ENCODE peak calls at places on chromosomes 1 and 21, in ten cellular contexts. M is A549; J is left ventricle myocardium inferior; H is heart right ventricle; K is esophagus squamous epithelium; O is transverse colon; V is effector memory CD4-positive, alpha-beta T cell; U is RWPE2; D is cardiac muscle cell; B is endothelial cell of umbilical vein. L is an unnamed sample.
A peak's percentile ranks its signal among the peaks of the same experiment; 100 is the strongest.

GRCh38 chr1:226894826-226895225 is 24.4 kb downstream of the PSEN2 start:
- DNase-seq in K (no peak), D (no peak), U (no peak), V (no peak), M (no peak), B (no peak), J (no peak), H (no peak), O (no peak), L (no peak)

GRCh38 chr1:155042789-155043188 is 8.3 kb upstream of the ADAM15 start:
- DNase-seq in D (no peak), B (no peak), V (no peak), K (no peak), M (no peak), O (no peak), U (no peak), J (no peak), H (no peak), L (no peak)

GRCh38 chr1:235068155-235069121 is 60.2 kb downstream of the TOMM20 start:
- DNase-seq in M (peak; percentile 98), U (peak; percentile 88), O (no peak), V (no peak), H (no peak), B (no peak), J (no peak), K (no peak), D (no peak), L (peak; percentile 90)

GRCh38 chr21:35376406-35377135 is 327.5 kb upstream of the RUNX1 start:
- DNase-seq in K (no peak), J (no peak), M (no peak), V (no peak), B (peak; percentile 15), H (no peak), D (no peak), U (no peak), O (no peak), L (no peak)

GRCh38 chr1:176533020-176533419 is 70.0 kb downstream of the PAPPA2 start:
- DNase-seq in V (no peak), K (no peak), D (no peak), H (no peak), O (no peak), U (no peak), J (no peak), M (no peak), B (no peak), L (no peak)

GRCh38 chr1:43367026-43367903 is 546 bp downstream of the ELOVL1 start:
- DNase-seq in M (no peak), O (peak; percentile 35), J (peak; percentile 25), H (peak; percentile 17), U (peak; percentile 83), D (no peak), K (no peak), V (no peak), B (peak; percentile 37), L (peak; percentile 43)

GRCh38 chr21:29523646-29524045 is 224.9 kb downstream of the BACH1 start:
- DNase-seq in M (no peak), H (no peak), O (peak; percentile 12), J (no peak), K (no peak), V (no peak), U (no peak), D (no peak), B (no peak), L (no peak)

GRCh38 chr1:232980336-232980978 is 30.0 kb downstream of the NTPCR start:
- DNase-seq in H (no peak), O (no peak), M (no peak), B (no peak), J (no peak), V (no peak), K (no peak), D (peak; percentile 28), U (no peak), L (no peak)

GRCh38 chr1:43067856-43068751 is 104.0 kb downstream of the EBNA1BP2 start:
- DNase-seq in H (no peak), K (no peak), M (no peak), B (no peak), D (no peak), J (no peak), V (no peak), U (no peak), O (peak; percentile 23), L (no peak)

GRCh38 chr1:7218210-7218832 is 433.1 kb downstream of the CAMTA1 start:
- DNase-seq in J (no peak), V (no peak), K (no peak), M (peak; percentile 58), B (peak; percentile 62), H (no peak), U (no peak), D (peak; percentile 60), O (peak; percentile 26), L (peak; percentile 16)

GRCh38 chr1:170218261-170218660 is 72.5 kb downstream of the NTMT2 start:
- DNase-seq in M (no peak), V (no peak), O (no peak), K (no peak), J (no peak), H (no peak), B (no peak), D (no peak), U (no peak), L (no peak)

GRCh38 chr1:38546630-38547029 is 312.9 kb downstream of the RRAGC start:
- DNase-seq in M (no peak), H (no peak), J (no peak), B (no peak), K (no peak), V (no peak), O (no peak), U (no peak), D (no peak), L (no peak)

GRCh38 chr1:205495237-205495823 is 9.1 kb upstream of the CDK18 start:
- DNase-seq in H (peak; percentile 74), B (no peak), V (no peak), O (peak; percentile 47), J (peak; percentile 69), K (no peak), D (peak; percentile 21), M (no peak), U (no peak), L (peak; percentile 56)

GRCh38 chr1:14426854-14427253 is 171.6 kb upstream of the KAZN start:
- DNase-seq in M (no peak), O (no peak), V (no peak), K (no peak), U (no peak), J (no peak), H (no peak), B (no peak), D (no peak), L (no peak)

GRCh38 chr1:201582261-201582951 is 43.5 kb downstream of the NAV1 start:
- DNase-seq in B (no peak), U (no peak), K (no peak), J (no peak), M (peak; percentile 18), H (no peak), V (no peak), O (peak; percentile 38), D (peak; percentile 77), L (peak; percentile 29)

GRCh38 chr1:105137543-105138444 is 1388.1 kb downstream of the AMY1C start:
- DNase-seq in M (peak; percentile 16), J (no peak), O (no peak), K (no peak), H (no peak), B (no peak), V (no peak), U (no peak), D (peak; percentile 67), L (peak; percentile 1)

GRCh38 chr1:160449494-160449893 is 49.1 kb downstream of the VANGL2 start:
- DNase-seq in H (no peak), D (no peak), B (no peak), U (no peak), J (no peak), O (no peak), K (no peak), M (no peak), V (no peak), L (no peak)
- H3K4me1 ChIP-seq in H (no peaks in the 10 kb centered on the region), D (peaks cover 9% of the 10 kb centered on the region), B (no peaks in the 10 kb centered on the region), U (no peaks in the 10 kb centered on the region), J (peaks cover 5% of the 10 kb centered on the region), O (peaks cover 6% of the 10 kb centered on the region), K (no peaks in the 10 kb centered on the region), M (peaks cover 8% of the 10 kb centered on the region), V (peaks cover 18% of the 10 kb centered on the region), L (peaks cover 3% of the 10 kb centered on the region)

DNA sequence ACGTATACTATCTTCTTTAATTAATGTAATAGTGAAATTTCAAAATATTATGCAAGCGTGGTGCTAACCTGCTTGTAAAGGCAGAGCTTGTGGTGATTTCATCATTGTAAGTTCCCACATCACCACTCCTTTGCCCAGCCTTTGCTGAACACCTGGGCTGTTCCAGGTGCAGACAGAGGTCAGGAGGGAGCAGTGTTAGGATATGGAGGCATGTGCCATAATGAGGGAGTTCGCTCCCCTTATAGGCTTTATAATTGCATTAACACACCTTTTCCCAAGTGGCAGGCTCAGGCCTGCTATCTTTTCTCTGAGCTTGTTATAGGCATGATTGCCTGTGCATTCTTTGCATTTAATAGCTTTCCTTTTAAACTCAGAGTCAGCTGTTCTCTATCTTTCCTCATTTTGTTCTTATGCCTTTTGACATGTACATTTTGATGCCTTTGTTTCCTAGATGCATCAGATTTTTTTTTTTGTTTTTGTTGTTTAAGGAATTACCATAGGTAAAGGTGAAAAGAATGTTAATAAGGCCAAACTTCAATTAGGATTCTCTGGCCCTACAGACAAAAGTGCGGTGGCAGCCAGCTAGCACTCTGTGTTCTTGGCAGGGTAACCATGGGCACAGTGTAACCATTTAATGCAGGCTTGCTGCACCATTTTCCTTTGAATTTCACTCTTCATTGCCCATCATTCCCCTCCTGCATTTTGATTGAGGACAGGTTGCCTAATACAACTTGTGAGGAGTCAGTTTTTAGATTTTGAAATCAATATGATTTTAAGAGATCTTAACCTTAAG is 12.6 kb downstream of the NPL start:
- DNase-seq in O (no peak), B (no peak), K (no peak), H (no peak), V (no peak), J (no peak), U (no peak), D (no peak), M (no peak), L (no peak)
- H3K27ac ChIP-seq in O (no peak overlapping the region), B (no peak overlapping the region), K (peak overlapping the region; percentile 77), H (no peak overlapping the region), V (no peak overlapping the region), J (no peak overlapping the region), U (no peak overlapping the region), D (no peak overlapping the region), M (no peak overlapping the region), L (no peak overlapping the region)

GRCh38 chr1:248375446-248375845 is at the start of gene OR2T6:
- DNase-seq in U (no peak), B (no peak), K (no peak), J (no peak), M (no peak), D (no peak), V (no peak), O (no peak), H (no peak), L (no peak)

GRCh38 chr1:248372394-248372793 is 3.2 kb upstream of the OR2T6 start:
- DNase-seq in K (no peak), D (no peak), O (no peak), V (no peak), M (no peak), B (no peak), H (no peak), J (no peak), U (no peak), L (no peak)

GRCh38 chr1:248373761-248374160 is 1.8 kb upstream of the OR2T6 start:
- DNase-seq in D (no peak), H (no peak), B (no peak), U (no peak), K (no peak), O (no peak), J (no peak), V (no peak), M (no peak), L (no peak)
- H3K9me3 ChIP-seq in D (no peaks in the 10 kb centered on the region), H (no peaks in the 10 kb centered on the region), B (no peaks in the 10 kb centered on the region), U (no peaks in the 10 kb centered on the region), K (no peaks in the 10 kb centered on the region), O (no peaks in the 10 kb centered on the region), J (peaks cover 29% of the 10 kb centered on the region), V (no peaks in the 10 kb centered on the region), M (peaks cover 3% of the 10 kb centered on the region), L (no peaks in the 10 kb centered on the region)

GRCh38 chr1:99652881-99653281 is 7.0 kb downstream of the PALMD start:
- DNase-seq in D (no peak), V (no peak), J (no peak), H (no peak), K (no peak), M (no peak), B (peak; percentile 80), O (no peak), U (no peak), L (no peak)
- H3K4me1 ChIP-seq in D (no peaks in the 10 kb centered on the region), V (no peaks in the 10 kb centered on the region), J (peaks cover 93% of the 10 kb centered on the region), H (peaks cover 4% of the 10 kb centered on the region), K (peaks cover 63% of the 10 kb centered on the region), M (peaks cover under 1% of the 10 kb centered on the region), B (peaks cover 91% of the 10 kb centered on the region), O (no peaks in the 10 kb centered on the region), U (peaks cover 14% of the 10 kb centered on the region), L (no peaks in the 10 kb centered on the region)